ENCODE peak calls at places on chromosomes 16 and 17, in six cellular contexts. J, E, D, S, Y and H are unnamed samples.

GRCh38 chr17:37756060-37756459 is 11.2 kb upstream of the HNF1B start:
- DNase-seq in J (no peak), E (no peak), D (no peak), S (no peak), Y (no peak), H (no peak)

GRCh38 chr16:8685617-8686016 is 11.2 kb downstream of the ABAT start:
- DNase-seq in J (no peak), E (no peak), D (no peak), S (no peak), Y (no peak), H (no peak)

GRCh38 chr16:30068750-30069574 is 3.4 kb downstream of the ALDOA start:
- DNase-seq in J (no peak), E (no peak), D (peak), S (no peak), Y (peak), H (no peak)

GRCh38 chr17:76710863-76711611 is at the start of gene MXRA7:
- DNase-seq in J (peak), E (peak), D (peak), S (peak), Y (peak), H (peak)

GRCh38 chr17:72512649-72513556 is 392.1 kb downstream of the SOX9 start:
- DNase-seq in J (no peak), E (no peak), D (no peak), S (no peak), Y (no peak), H (no peak)

GRCh38 chr17:31510273-31511175 is 119.0 kb downstream of the RAB11FIP4 start:
- DNase-seq in J (no peak), E (peak), D (no peak), S (no peak), Y (peak), H (no peak)

GRCh38 chr17:40177275-40177874 is at the start of gene RAPGEFL1:
- DNase-seq in J (peak), E (peak), D (peak), S (peak), Y (peak), H (peak)

GRCh38 chr16:76946879-76947278 is 244.1 kb upstream of the MON1B start:
- DNase-seq in J (peak), E (no peak), D (no peak), S (no peak), Y (no peak), H (no peak)

GRCh38 chr17:19470529-19471261 is 59.7 kb downstream of the RNF112 start:
- DNase-seq in J (peak), E (peak), D (no peak), S (no peak), Y (no peak), H (peak)

GRCh38 chr17:81455387-81455786 is 57.2 kb downstream of the ACTG1 start:
- DNase-seq in J (no peak), E (no peak), D (no peak), S (no peak), Y (no peak), H (no peak)

GRCh38 chr17:65660947-65661346 is 99.5 kb upstream of the AXIN2 start:
- DNase-seq in J (peak), E (no peak), D (no peak), S (no peak), Y (no peak), H (no peak)

GRCh38 chr17:61452301-61453290 is at the start of gene TBX4:
- DNase-seq in J (no peak), E (no peak), D (no peak), S (no peak), Y (no peak), H (no peak)

GRCh38 chr17:69575346-69575761 is 160.9 kb downstream of the MAP2K6 start:
- DNase-seq in J (peak), E (no peak), D (no peak), S (no peak), Y (no peak), H (no peak)

GRCh38 chr17:57342141-57342540 is 85.8 kb downstream of the MSI2 start:
- DNase-seq in J (no peak), E (no peak), D (no peak), S (no peak), Y (no peak), H (no peak)

GRCh38 chr17:38395090-38395489 is 33.2 kb upstream of the ARHGAP23 start:
- DNase-seq in J (no peak), E (no peak), D (no peak), S (no peak), Y (no peak), H (no peak)

GRCh38 chr17:46995841-46996571 is 17.0 kb upstream of the RPRML start:
- DNase-seq in J (peak), E (no peak), D (no peak), S (no peak), Y (no peak), H (no peak)

GRCh38 chr17:37088459-37088858 is 139.7 kb downstream of the AATF start:
- DNase-seq in J (peak), E (no peak), D (no peak), S (no peak), Y (no peak), H (no peak)

GRCh38 chr16:53822936-53823529 is 119.1 kb downstream of the FTO start:
- DNase-seq in J (peak), E (no peak), D (no peak), S (no peak), Y (no peak), H (no peak)

GRCh38 chr16:76913046-76913445 is 277.9 kb upstream of the MON1B start:
- DNase-seq in J (no peak), E (no peak), D (no peak), S (no peak), Y (no peak), H (no peak)

GRCh38 chr17:77581480-77581879 is 377.0 kb upstream of the TNRC6C start:
- DNase-seq in J (peak), E (no peak), D (no peak), S (no peak), Y (no peak), H (no peak)

GRCh38 chr16:72990003-72990521 is 57.9 kb downstream of the ZFHX3 start:
- DNase-seq in J (peak), E (peak), D (no peak), S (no peak), Y (no peak), H (peak)

GRCh38 chr17:40596261-40596919 is 31.1 kb upstream of the CCR7 start:
- DNase-seq in J (no peak), E (no peak), D (no peak), S (no peak), Y (no peak), H (no peak)

GRCh38 chr17:39222866-39223834 is 2.6 kb downstream of the STAC2 start:
- DNase-seq in J (no peak), E (no peak), D (no peak), S (no peak), Y (no peak), H (no peak)

GRCh38 chr16:76976101-76976500 is 214.9 kb upstream of the MON1B start:
- DNase-seq in J (no peak), E (no peak), D (no peak), S (no peak), Y (no peak), H (no peak)

GRCh38 chr16:5633845-5634440 is 536.3 kb upstream of the EEF2KMT start:
- DNase-seq in J (peak), E (no peak), D (peak), S (no peak), Y (no peak), H (no peak)

GRCh38 chr17:32596666-32597065 is 109.9 kb downstream of the CDK5R1 start:
- DNase-seq in J (peak), E (no peak), D (peak), S (no peak), Y (no peak), H (no peak)

GRCh38 chr16:49273771-49274170 is 7.9 kb downstream of the CBLN1 start:
- DNase-seq in J (no peak), E (no peak), D (no peak), S (no peak), Y (no peak), H (no peak)

GRCh38 chr17:49898547-49899490 is 51.0 kb upstream of the TAC4 start:
- DNase-seq in J (no peak), E (no peak), D (peak), S (no peak), Y (no peak), H (no peak)